ENCODE peak calls at places on chromosome 19, in six cellular contexts. J is fibroblast of villous mesenchyme, K is tibial nerve, L is astrocyte, B is GM10248, U is breast epithelium. H is an unnamed sample.
A peak's percentile ranks its signal among the peaks of the same experiment; 100 is the strongest.

GRCh38 chr19:1715540-1715939 is 37.8 kb upstream of the ONECUT3 start:
- DNase-seq in J (no peak), K (no peak), L (no peak), B (no peak), U (no peak), H (no peak)

GRCh38 chr19:33580026-33580644 is 41.6 kb upstream of the CHST8 start:
- DNase-seq in J (no peak), K (no peak), L (no peak), B (no peak), U (peak; percentile 68), H (no peak)

GRCh38 chr19:29704562-29705558 is 10.2 kb downstream of the C19orf12 start:
- DNase-seq in J (no peak), K (no peak), L (no peak), B (peak; percentile 61), U (no peak), H (peak; percentile 66)

GRCh38 chr19:52786078-52786463 is 520 bp downstream of the ZNF600 start:
- DNase-seq in J (peak; percentile 1), K (no peak), L (no peak), B (no peak), U (no peak), H (peak; percentile 2)

GRCh38 chr19:27774337-27774736 is 1438.6 kb downstream of the UQCRFS1 start:
- DNase-seq in J (no peak), K (no peak), L (no peak), B (no peak), U (no peak), H (peak; percentile 14)

GRCh38 chr19:52370341-52370710 is 603 bp downstream of the ZNF880 start:
- DNase-seq in J (no peak), K (no peak), L (no peak), B (no peak), U (no peak), H (no peak)

GRCh38 chr19:4007836-4008539 is 452 bp downstream of the PIAS4 start:
- DNase-seq in J (no peak), K (peak; percentile 40), L (no peak), B (no peak), U (no peak), H (peak; percentile 57)

GRCh38 chr19:2455481-2456300 is 1.1 kb downstream of the LMNB2 start:
- DNase-seq in J (no peak), K (no peak), L (no peak), B (peak; percentile 86), U (no peak), H (peak; percentile 69)

GRCh38 chr19:4380254-4380727 is 20.1 kb downstream of the SH3GL1 start:
- DNase-seq in J (no peak), K (no peak), L (no peak), B (peak; percentile 56), U (no peak), H (peak; percentile 75)

GRCh38 chr19:23554548-23554947 is 132.5 kb downstream of the ZNF675 start:
- DNase-seq in J (no peak), K (no peak), L (no peak), B (no peak), U (no peak), H (no peak)

GRCh38 chr19:8216357-8216756 is 7.2 kb downstream of the CERS4 start:
- DNase-seq in J (no peak), K (no peak), L (no peak), B (no peak), U (no peak), H (no peak)

GRCh38 chr19:862529-863304 is 3.3 kb downstream of the CFD start:
- DNase-seq in J (peak; percentile 60), K (peak; percentile 64), L (no peak), B (peak; percentile 80), U (peak; percentile 83), H (peak; percentile 84)

GRCh38 chr19:56927294-56927693 is 86.8 kb upstream of the PEG3 start:
- DNase-seq in J (no peak), K (no peak), L (no peak), B (no peak), U (no peak), H (no peak)

GRCh38 chr19:34639491-34640085 is 37.4 kb downstream of the SCGB2B2 start:
- DNase-seq in J (peak; percentile 76), K (peak; percentile 27), L (peak; percentile 20), B (peak; percentile 43), U (no peak), H (peak; percentile 77)

GRCh38 chr19:584240-585001 is 5.3 kb upstream of the HCN2 start:
- DNase-seq in J (peak; percentile 63), K (no peak), L (no peak), B (peak; percentile 81), U (no peak), H (peak; percentile 69)

GRCh38 chr19:13846533-13847032 is 30.4 kb upstream of the NANOS3 start:
- DNase-seq in J (peak; percentile 97), K (peak; percentile 54), L (peak; percentile 91), B (peak; percentile 92), U (peak; percentile 85), H (peak; percentile 99)
- TF ChIP-seq CTCF in J (no peak), K (no peak), L (no peak), B (no peak), U (no peak), H (no peak)

GRCh38 chr19:48006762-48007161 is 12.3 kb downstream of the ELSPBP1 start:
- DNase-seq in J (no peak), K (no peak), L (no peak), B (no peak), U (no peak), H (peak; percentile 23)
- TF ChIP-seq CTCF in J (no peak), K (no peak), L (no peak), B (no peak), U (no peak), H (peak; percentile 16)

GRCh38 chr19:16070366-16070990 is 5.8 kb upstream of the TPM4 start:
- DNase-seq in J (no peak), K (no peak), L (no peak), B (peak; percentile 82), U (peak; percentile 80), H (peak; percentile 96)
- TF ChIP-seq CTCF in J (no peak), K (no peak), L (no peak), B (no peak), U (no peak), H (no peak)

DNA sequence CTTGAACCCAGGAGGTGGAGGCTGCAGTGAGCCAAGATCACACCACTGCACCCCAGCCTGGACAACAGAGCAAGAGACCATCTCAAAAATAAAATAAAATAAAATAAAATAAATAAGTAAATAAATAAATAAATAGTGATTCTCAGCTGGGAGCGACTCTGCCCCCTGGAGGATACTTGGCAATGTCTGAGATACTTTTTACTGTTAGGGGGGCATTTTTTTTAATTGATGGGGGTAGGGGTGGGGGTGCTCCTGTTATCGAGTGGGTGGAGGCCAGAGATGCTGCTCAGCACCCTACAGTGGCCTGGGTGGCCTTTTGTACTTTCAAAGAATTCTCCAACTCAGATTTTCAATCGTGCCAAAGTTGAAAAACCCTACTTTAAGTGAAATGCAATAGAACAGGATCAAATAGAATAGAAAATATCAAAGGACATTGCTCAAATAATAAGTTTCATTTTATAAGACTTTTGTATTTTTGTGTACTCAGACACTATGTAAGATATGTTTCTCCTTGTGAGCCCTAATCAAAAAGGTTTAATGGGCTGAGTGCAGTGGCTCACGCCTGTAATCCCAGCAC is 7.1 kb upstream of the CLPP start:
- DNase-seq in J (peak; percentile 27), K (no peak), L (no peak), B (no peak), U (no peak), H (no peak)
- TF ChIP-seq CTCF in J (peak; percentile 42), K (no peak), L (peak; percentile 24), B (no peak), U (peak; percentile 23), H (peak; percentile 33)

GRCh38 chr19:39197808-39198207 is 1.0 kb downstream of the NCCRP1 start:
- DNase-seq in J (no peak), K (no peak), L (no peak), B (no peak), U (no peak), H (peak; percentile 20)
- TF ChIP-seq CTCF in J (no peak), K (no peak), L (no peak), B (no peak), U (no peak), H (peak; percentile 40)

DNA sequence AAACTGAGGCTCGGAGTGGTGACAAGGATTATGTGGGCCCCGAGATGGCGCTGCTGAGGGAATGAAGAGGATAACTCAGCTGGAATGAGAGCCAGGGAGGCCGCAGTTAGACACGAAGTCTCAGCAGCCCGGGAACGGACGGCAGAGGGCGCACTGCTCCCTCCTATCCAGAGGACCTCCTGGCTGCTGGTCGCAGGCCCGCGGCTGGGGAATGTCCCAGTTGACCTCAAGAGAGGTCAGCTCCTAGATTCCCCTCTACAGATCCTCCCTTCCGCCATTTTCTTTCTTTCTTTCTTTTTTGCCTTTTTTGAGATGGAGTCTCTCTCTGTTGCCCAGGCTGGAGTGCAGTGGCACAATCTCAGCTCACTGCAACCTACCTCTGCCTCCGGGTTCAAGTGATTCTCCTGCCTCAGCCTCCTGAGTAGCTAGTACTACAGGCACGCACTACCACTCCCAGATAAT is 24.1 kb upstream of the ASPDH start:
- DNase-seq in J (peak; percentile 63), K (peak; percentile 44), L (peak; percentile 48), B (peak; percentile 84), U (peak; percentile 67), H (peak; percentile 86)
- TF ChIP-seq CTCF in J (peak; percentile 77), K (peak; percentile 49), L (peak; percentile 62), B (peak; percentile 82), U (no peak), H (peak; percentile 91)

GRCh38 chr19:31947436-31947835 is 398.0 kb upstream of the ZNF507 start:
- DNase-seq in J (no peak), K (no peak), L (no peak), B (no peak), U (no peak), H (no peak)

GRCh38 chr19:31944286-31944685 is 401.1 kb upstream of the ZNF507 start:
- DNase-seq in J (no peak), K (no peak), L (no peak), B (no peak), U (no peak), H (no peak)

GRCh38 chr19:31943778-31944177 is 401.6 kb upstream of the ZNF507 start:
- DNase-seq in J (no peak), K (no peak), L (no peak), B (no peak), U (no peak), H (no peak)

GRCh38 chr19:31946491-31946890 is 398.9 kb upstream of the ZNF507 start:
- DNase-seq in J (no peak), K (no peak), L (no peak), B (no peak), U (no peak), H (no peak)

GRCh38 chr19:31943305-31943704 is 402.1 kb upstream of the ZNF507 start:
- DNase-seq in J (no peak), K (no peak), L (no peak), B (no peak), U (no peak), H (no peak)
- TF ChIP-seq CTCF in J (no peak), K (no peak), L (no peak), B (no peak), U (no peak), H (no peak)

GRCh38 chr19:41564515-41565383 is 11.2 kb upstream of the CEACAM21 start:
- DNase-seq in J (no peak), K (no peak), L (no peak), B (no peak), U (no peak), H (peak; percentile 17)
- TF ChIP-seq CTCF in J (no peak), K (no peak), L (no peak), B (no peak), U (no peak), H (no peak)